ENCODE peak calls at places on chromosome 12, in four cellular contexts. R, P, N and E are unnamed samples.

GRCh38 chr12:131134523-131135310 is 181.0 kb downstream of the ADGRD1 start:
- DNase-seq in N (no peak), R (no peak), P (peak; percentile 19), E (no peak)

GRCh38 chr12:93808169-93808899 is 131.2 kb downstream of the CRADD start:
- DNase-seq in N (no peak), R (no peak), P (no peak), E (no peak)

GRCh38 chr12:20601668-20602280 is 93.4 kb upstream of the SLCO1C1 start:
- DNase-seq in R (no peak), N (peak; percentile 13), P (no peak), E (peak; percentile 5)

GRCh38 chr12:34288963-34289345 is 266.7 kb downstream of the ALG10 start:
- DNase-seq in R (no peak), N (no peak), P (peak; percentile 7), E (no peak)

GRCh38 chr12:31362115-31362758 is 36.3 kb upstream of the SINHCAF start:
- DNase-seq in P (peak; percentile 76), R (peak; percentile 54), N (peak; percentile 13), E (no peak)

GRCh38 chr12:26369588-26369987 is 174.2 kb downstream of the SSPN start:
- DNase-seq in N (no peak), R (no peak), P (no peak), E (peak; percentile 70)

GRCh38 chr12:131990066-131990979 is 40.6 kb downstream of the EP400 start:
- DNase-seq in N (no peak), R (no peak), P (peak; percentile 76), E (no peak)

GRCh38 chr12:88242161-88242925 is 100.2 kb downstream of the TMTC3 start:
- DNase-seq in P (no peak), N (peak; percentile 16), R (peak; percentile 8), E (peak; percentile 92)

GRCh38 chr12:49105504-49106120 is 5.0 kb downstream of the LMBR1L start:
- DNase-seq in N (no peak), R (no peak), P (no peak), E (no peak)

GRCh38 chr12:54306925-54307731 is 6.3 kb upstream of the NFE2 start:
- DNase-seq in N (no peak), P (peak; percentile 64), R (peak; percentile 98), E (peak; percentile 41)

GRCh38 chr12:64007853-64008252 is 163.4 kb downstream of the SRGAP1 start:
- DNase-seq in P (no peak), N (no peak), R (no peak), E (no peak)

GRCh38 chr12:118044075-118044474 is 16.9 kb downstream of the WSB2 start:
- DNase-seq in P (no peak), N (no peak), R (no peak), E (no peak)

GRCh38 chr12:118607831-118608230 is 231.5 kb downstream of the SUDS3 start:
- DNase-seq in R (no peak), P (no peak), N (no peak), E (no peak)

GRCh38 chr12:68065163-68065562 is 75.9 kb downstream of the IFNG-AS1 start:
- DNase-seq in P (no peak), R (no peak), N (no peak), E (no peak)

GRCh38 chr12:108117163-108117849 is 11.8 kb upstream of the WSCD2 start:
- DNase-seq in P (peak; percentile 62), N (peak; percentile 18), R (no peak), E (no peak)

GRCh38 chr12:27552886-27553560 is 29.0 kb downstream of the PPFIBP1 start:
- DNase-seq in N (peak; percentile 31), P (no peak), R (no peak), E (no peak)

GRCh38 chr12:69428351-69429048 is 41.7 kb upstream of the FRS2 start:
- DNase-seq in R (no peak), P (no peak), N (no peak), E (no peak)

GRCh38 chr12:94148841-94149780 is 734 bp downstream of the PLXNC1 start:
- DNase-seq in P (peak; percentile 77), N (peak; percentile 85), R (peak; percentile 57), E (no peak)

GRCh38 chr12:55682087-55682796 is 25.5 kb downstream of the ITGA7 start:
- DNase-seq in P (no peak), N (no peak), R (no peak), E (no peak)

GRCh38 chr12:100651108-100651507 is 77.6 kb downstream of the GAS2L3 start:
- DNase-seq in R (no peak), N (no peak), P (no peak), E (no peak)
- TF ChIP-seq CTCF in R (no peak), N (no peak), P (peak; percentile 58), E (peak; percentile 27)

GRCh38 chr12:76698316-76698715 is 65.6 kb upstream of the ZDHHC17 start:
- DNase-seq in R (no peak), P (no peak), N (no peak), E (no peak)

GRCh38 chr12:76694369-76694768 is 69.5 kb upstream of the ZDHHC17 start:
- DNase-seq in R (no peak), N (no peak), P (no peak), E (no peak)

GRCh38 chr12:76698966-76699365 is 64.9 kb upstream of the ZDHHC17 start:
- DNase-seq in P (peak; percentile 66), N (no peak), R (no peak), E (no peak)

GRCh38 chr12:76696186-76696585 is 67.7 kb upstream of the ZDHHC17 start:
- DNase-seq in P (no peak), R (no peak), N (no peak), E (no peak)

DNA sequence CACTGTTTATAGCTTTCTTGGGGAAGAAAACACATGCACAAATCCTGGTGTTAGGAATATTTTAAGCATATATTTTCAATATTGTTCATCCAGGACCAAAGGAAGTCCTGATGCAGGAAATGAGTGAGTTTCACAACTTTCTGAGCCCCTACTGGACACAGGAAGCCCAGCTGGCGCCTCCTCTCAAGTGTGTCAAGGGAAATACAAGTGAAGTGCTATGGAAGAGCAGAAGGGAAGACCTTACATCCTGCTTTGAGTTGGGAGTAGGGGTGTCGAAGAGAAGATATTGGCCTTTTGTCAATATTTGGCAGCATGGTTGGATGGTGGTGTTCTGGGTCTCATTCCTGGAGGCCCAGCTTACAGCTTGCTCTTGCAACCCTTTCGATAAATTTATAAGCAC is 66.1 kb upstream of the ZDHHC17 start:
- DNase-seq in N (no peak), R (no peak), P (no peak), E (no peak)
- TF ChIP-seq CTCF in N (no peak), R (no peak), P (no peak), E (no peak)

GRCh38 chr12:116524311-116524710 is 34.9 kb upstream of the MAP1LC3B2 start:
- DNase-seq in R (no peak), N (no peak), P (no peak), E (no peak)

GRCh38 chr12:116528498-116528897 is 30.7 kb upstream of the MAP1LC3B2 start:
- DNase-seq in R (no peak), N (no peak), P (no peak), E (no peak)

GRCh38 chr12:116524964-116525379 is 34.2 kb upstream of the MAP1LC3B2 start:
- DNase-seq in N (no peak), R (no peak), P (peak; percentile 84), E (no peak)

GRCh38 chr12:116528067-116528466 is 31.1 kb upstream of the MAP1LC3B2 start:
- DNase-seq in P (no peak), N (no peak), R (no peak), E (no peak)

GRCh38 chr12:116525418-116526001 is 33.7 kb upstream of the MAP1LC3B2 start:
- DNase-seq in R (peak; percentile 31), N (no peak), P (no peak), E (peak; percentile 76)
- TF ChIP-seq CTCF in R (no peak), N (no peak), P (no peak), E (no peak)

DNA sequence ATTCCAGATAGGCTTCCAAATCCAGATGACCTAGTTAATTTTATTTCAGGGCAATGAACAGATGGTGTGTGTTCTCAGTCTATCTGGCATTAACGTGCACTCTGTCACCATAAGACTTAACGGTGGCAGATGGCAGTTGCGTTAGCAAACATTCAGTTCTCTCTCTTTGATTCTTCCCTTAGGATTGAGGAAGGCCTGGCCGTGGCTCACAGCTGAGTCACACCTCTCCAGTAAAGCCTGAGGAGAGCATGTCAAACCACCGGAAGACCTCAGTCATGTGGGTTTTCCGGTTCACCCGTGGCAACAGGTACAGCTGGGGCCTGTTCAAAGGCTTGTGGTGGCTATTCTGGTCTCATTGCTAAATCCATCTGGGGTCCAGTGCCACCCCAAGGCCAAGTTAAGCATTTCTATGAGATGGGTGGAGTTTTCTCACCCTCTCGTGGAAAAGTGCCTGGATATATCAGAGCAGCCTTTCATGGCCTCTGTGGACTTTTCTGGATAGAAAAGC is 545.1 kb upstream of the ATP2B1 start:
- DNase-seq in N (peak; percentile 92), R (peak; percentile 69), P (peak; percentile 43), E (peak; percentile 94)
- TF ChIP-seq CTCF in N (peak; percentile 50), R (no peak), P (peak; percentile 31), E (peak; percentile 22)